ENCODE peak calls at places on chromosomes 6 and 20, in ten cellular contexts. One of them, this sample, is unnamed.

GRCh38 chr6:7238900-7239589 is 74.0 kb downstream of the SSR1 start:
- DNase-seq in fibroblast of the conjunctiva: peak
- DNase-seq in left cardiac atrium: peak
- DNase-seq in spleen: peak
- DNase-seq in upper lobe of right lung: peak
- DNase-seq in activated T-helper 2 cell treated with anti-CD3 and anti-CD28 coated beads, Interferon-gamma antibody, Interleukin-2, Interleukin-4, amounts not matched to agents 10 μg/mL and 5 μg/mL and 100 μg/mL, durations not matched to agents 14 hours and 24 hours and 36 hours: peak
- DNase-seq in H7: peak
- DNase-seq in central memory CD4-positive, alpha-beta T cell: peak
- DNase-seq in stomach: peak
- DNase-seq in activated CD8-positive, alpha-beta memory T cell treated with anti-CD3 and anti-CD28 coated beads for 24 hours: peak
- DNase-seq in this sample: peak

GRCh38 chr6:147251072-147251471 is 46.9 kb downstream of the STXBP5 start:
- DNase-seq in left cardiac atrium: no peak
- DNase-seq in central memory CD4-positive, alpha-beta T cell: no peak
- DNase-seq in H7: no peak
- DNase-seq in activated T-helper 2 cell treated with anti-CD3 and anti-CD28 coated beads, Interferon-gamma antibody, Interleukin-2, Interleukin-4, amounts not matched to agents 10 μg/mL and 5 μg/mL and 100 μg/mL, durations not matched to agents 14 hours and 24 hours and 36 hours: no peak
- DNase-seq in stomach: no peak
- DNase-seq in activated CD8-positive, alpha-beta memory T cell treated with anti-CD3 and anti-CD28 coated beads for 24 hours: no peak
- DNase-seq in upper lobe of right lung: no peak
- DNase-seq in spleen: no peak
- DNase-seq in fibroblast of the conjunctiva: no peak
- DNase-seq in this sample: no peak

GRCh38 chr6:36139431-36139830 is 9.1 kb downstream of the MAPK13 start:
- DNase-seq in activated CD8-positive, alpha-beta memory T cell treated with anti-CD3 and anti-CD28 coated beads for 24 hours: no peak
- DNase-seq in upper lobe of right lung: no peak
- DNase-seq in activated T-helper 2 cell treated with anti-CD3 and anti-CD28 coated beads, Interferon-gamma antibody, Interleukin-2, Interleukin-4, amounts not matched to agents 10 μg/mL and 5 μg/mL and 100 μg/mL, durations not matched to agents 14 hours and 24 hours and 36 hours: no peak
- DNase-seq in stomach: no peak
- DNase-seq in left cardiac atrium: no peak
- DNase-seq in central memory CD4-positive, alpha-beta T cell: no peak
- DNase-seq in spleen: no peak
- DNase-seq in H7: peak
- DNase-seq in fibroblast of the conjunctiva: no peak
- DNase-seq in this sample: no peak

GRCh38 chr20:20215976-20216727 is 151.8 kb upstream of the INSM1 start:
- DNase-seq in activated CD8-positive, alpha-beta memory T cell treated with anti-CD3 and anti-CD28 coated beads for 24 hours: no peak
- DNase-seq in central memory CD4-positive, alpha-beta T cell: no peak
- DNase-seq in left cardiac atrium: peak
- DNase-seq in upper lobe of right lung: no peak
- DNase-seq in spleen: no peak
- DNase-seq in activated T-helper 2 cell treated with anti-CD3 and anti-CD28 coated beads, Interferon-gamma antibody, Interleukin-2, Interleukin-4, amounts not matched to agents 10 μg/mL and 5 μg/mL and 100 μg/mL, durations not matched to agents 14 hours and 24 hours and 36 hours: no peak
- DNase-seq in fibroblast of the conjunctiva: no peak
- DNase-seq in stomach: no peak
- DNase-seq in H7: no peak
- DNase-seq in this sample: no peak

GRCh38 chr6:73200735-73201134 is 24.6 kb downstream of the KHDC1L start:
- DNase-seq in stomach: no peak
- DNase-seq in spleen: no peak
- DNase-seq in H7: no peak
- DNase-seq in left cardiac atrium: no peak
- DNase-seq in upper lobe of right lung: no peak
- DNase-seq in central memory CD4-positive, alpha-beta T cell: no peak
- DNase-seq in activated CD8-positive, alpha-beta memory T cell treated with anti-CD3 and anti-CD28 coated beads for 24 hours: no peak
- DNase-seq in activated T-helper 2 cell treated with anti-CD3 and anti-CD28 coated beads, Interferon-gamma antibody, Interleukin-2, Interleukin-4, amounts not matched to agents 10 μg/mL and 5 μg/mL and 100 μg/mL, durations not matched to agents 14 hours and 24 hours and 36 hours: no peak
- DNase-seq in fibroblast of the conjunctiva: no peak
- DNase-seq in this sample: no peak

GRCh38 chr20:63738687-63739128 is 868 bp upstream of the SLC2A4RG start:
- DNase-seq in stomach: peak
- DNase-seq in spleen: peak
- DNase-seq in activated CD8-positive, alpha-beta memory T cell treated with anti-CD3 and anti-CD28 coated beads for 24 hours: no peak
- DNase-seq in upper lobe of right lung: peak
- DNase-seq in activated T-helper 2 cell treated with anti-CD3 and anti-CD28 coated beads, Interferon-gamma antibody, Interleukin-2, Interleukin-4, amounts not matched to agents 10 μg/mL and 5 μg/mL and 100 μg/mL, durations not matched to agents 14 hours and 24 hours and 36 hours: no peak
- DNase-seq in H7: no peak
- DNase-seq in central memory CD4-positive, alpha-beta T cell: peak
- DNase-seq in fibroblast of the conjunctiva: no peak
- DNase-seq in left cardiac atrium: peak
- DNase-seq in this sample: no peak

GRCh38 chr6:80607814-80608391 is 501.4 kb downstream of the BCKDHB start:
- DNase-seq in activated T-helper 2 cell treated with anti-CD3 and anti-CD28 coated beads, Interferon-gamma antibody, Interleukin-2, Interleukin-4, amounts not matched to agents 10 μg/mL and 5 μg/mL and 100 μg/mL, durations not matched to agents 14 hours and 24 hours and 36 hours: no peak
- DNase-seq in stomach: no peak
- DNase-seq in upper lobe of right lung: no peak
- DNase-seq in H7: peak
- DNase-seq in spleen: no peak
- DNase-seq in fibroblast of the conjunctiva: peak
- DNase-seq in activated CD8-positive, alpha-beta memory T cell treated with anti-CD3 and anti-CD28 coated beads for 24 hours: no peak
- DNase-seq in central memory CD4-positive, alpha-beta T cell: no peak
- DNase-seq in left cardiac atrium: no peak
- DNase-seq in this sample: no peak

GRCh38 chr6:130620338-130620781 is 206.8 kb upstream of the SMLR1 start:
- DNase-seq in central memory CD4-positive, alpha-beta T cell: no peak
- DNase-seq in fibroblast of the conjunctiva: no peak
- DNase-seq in upper lobe of right lung: no peak
- DNase-seq in stomach: no peak
- DNase-seq in spleen: no peak
- DNase-seq in activated T-helper 2 cell treated with anti-CD3 and anti-CD28 coated beads, Interferon-gamma antibody, Interleukin-2, Interleukin-4, amounts not matched to agents 10 μg/mL and 5 μg/mL and 100 μg/mL, durations not matched to agents 14 hours and 24 hours and 36 hours: no peak
- DNase-seq in H7: no peak
- DNase-seq in activated CD8-positive, alpha-beta memory T cell treated with anti-CD3 and anti-CD28 coated beads for 24 hours: no peak
- DNase-seq in left cardiac atrium: no peak
- DNase-seq in this sample: no peak

GRCh38 chr6:41586564-41586963 is 40.4 kb downstream of the FOXP4 start:
- DNase-seq in stomach: no peak
- DNase-seq in upper lobe of right lung: no peak
- DNase-seq in fibroblast of the conjunctiva: no peak
- DNase-seq in central memory CD4-positive, alpha-beta T cell: no peak
- DNase-seq in activated CD8-positive, alpha-beta memory T cell treated with anti-CD3 and anti-CD28 coated beads for 24 hours: no peak
- DNase-seq in activated T-helper 2 cell treated with anti-CD3 and anti-CD28 coated beads, Interferon-gamma antibody, Interleukin-2, Interleukin-4, amounts not matched to agents 10 μg/mL and 5 μg/mL and 100 μg/mL, durations not matched to agents 14 hours and 24 hours and 36 hours: no peak
- DNase-seq in left cardiac atrium: no peak
- DNase-seq in spleen: no peak
- DNase-seq in H7: no peak
- DNase-seq in this sample: no peak

GRCh38 chr20:14963262-14963663 is 625.9 kb upstream of the FLRT3 start:
- DNase-seq in activated T-helper 2 cell treated with anti-CD3 and anti-CD28 coated beads, Interferon-gamma antibody, Interleukin-2, Interleukin-4, amounts not matched to agents 10 μg/mL and 5 μg/mL and 100 μg/mL, durations not matched to agents 14 hours and 24 hours and 36 hours: no peak
- DNase-seq in left cardiac atrium: no peak
- DNase-seq in spleen: no peak
- DNase-seq in upper lobe of right lung: no peak
- DNase-seq in central memory CD4-positive, alpha-beta T cell: no peak
- DNase-seq in fibroblast of the conjunctiva: no peak
- DNase-seq in activated CD8-positive, alpha-beta memory T cell treated with anti-CD3 and anti-CD28 coated beads for 24 hours: no peak
- DNase-seq in H7: no peak
- DNase-seq in stomach: no peak
- DNase-seq in this sample: no peak

GRCh38 chr6:6515691-6516607 is 72.6 kb upstream of the LY86 start:
- DNase-seq in spleen: no peak
- DNase-seq in activated T-helper 2 cell treated with anti-CD3 and anti-CD28 coated beads, Interferon-gamma antibody, Interleukin-2, Interleukin-4, amounts not matched to agents 10 μg/mL and 5 μg/mL and 100 μg/mL, durations not matched to agents 14 hours and 24 hours and 36 hours: peak
- DNase-seq in fibroblast of the conjunctiva: no peak
- DNase-seq in central memory CD4-positive, alpha-beta T cell: peak
- DNase-seq in activated CD8-positive, alpha-beta memory T cell treated with anti-CD3 and anti-CD28 coated beads for 24 hours: peak
- DNase-seq in H7: no peak
- DNase-seq in upper lobe of right lung: no peak
- DNase-seq in stomach: no peak
- DNase-seq in left cardiac atrium: no peak
- DNase-seq in this sample: peak

GRCh38 chr6:88910922-88911778 is 52.3 kb downstream of the RNGTT start:
- DNase-seq in upper lobe of right lung: no peak
- DNase-seq in central memory CD4-positive, alpha-beta T cell: no peak
- DNase-seq in spleen: no peak
- DNase-seq in left cardiac atrium: no peak
- DNase-seq in activated T-helper 2 cell treated with anti-CD3 and anti-CD28 coated beads, Interferon-gamma antibody, Interleukin-2, Interleukin-4, amounts not matched to agents 10 μg/mL and 5 μg/mL and 100 μg/mL, durations not matched to agents 14 hours and 24 hours and 36 hours: no peak
- DNase-seq in activated CD8-positive, alpha-beta memory T cell treated with anti-CD3 and anti-CD28 coated beads for 24 hours: no peak
- DNase-seq in fibroblast of the conjunctiva: no peak
- DNase-seq in stomach: no peak
- DNase-seq in H7: no peak
- DNase-seq in this sample: no peak

GRCh38 chr20:11982958-11983470 is 65.3 kb downstream of the BTBD3 start:
- DNase-seq in central memory CD4-positive, alpha-beta T cell: no peak
- DNase-seq in fibroblast of the conjunctiva: no peak
- DNase-seq in upper lobe of right lung: no peak
- DNase-seq in activated T-helper 2 cell treated with anti-CD3 and anti-CD28 coated beads, Interferon-gamma antibody, Interleukin-2, Interleukin-4, amounts not matched to agents 10 μg/mL and 5 μg/mL and 100 μg/mL, durations not matched to agents 14 hours and 24 hours and 36 hours: no peak
- DNase-seq in activated CD8-positive, alpha-beta memory T cell treated with anti-CD3 and anti-CD28 coated beads for 24 hours: no peak
- DNase-seq in left cardiac atrium: no peak
- DNase-seq in H7: no peak
- DNase-seq in spleen: no peak
- DNase-seq in stomach: no peak
- DNase-seq in this sample: no peak

GRCh38 chr6:52550014-52550575 is 26.8 kb downstream of the TRAM2 start:
- DNase-seq in stomach: no peak
- DNase-seq in activated CD8-positive, alpha-beta memory T cell treated with anti-CD3 and anti-CD28 coated beads for 24 hours: no peak
- DNase-seq in activated T-helper 2 cell treated with anti-CD3 and anti-CD28 coated beads, Interferon-gamma antibody, Interleukin-2, Interleukin-4, amounts not matched to agents 10 μg/mL and 5 μg/mL and 100 μg/mL, durations not matched to agents 14 hours and 24 hours and 36 hours: no peak
- DNase-seq in spleen: no peak
- DNase-seq in left cardiac atrium: no peak
- DNase-seq in fibroblast of the conjunctiva: no peak
- DNase-seq in upper lobe of right lung: no peak
- DNase-seq in central memory CD4-positive, alpha-beta T cell: no peak
- DNase-seq in H7: no peak
- DNase-seq in this sample: no peak

GRCh38 chr20:62480318-62480717 is 4.5 kb upstream of the GATA5 start:
- DNase-seq in stomach: no peak
- DNase-seq in upper lobe of right lung: no peak
- DNase-seq in spleen: no peak
- DNase-seq in activated CD8-positive, alpha-beta memory T cell treated with anti-CD3 and anti-CD28 coated beads for 24 hours: no peak
- DNase-seq in left cardiac atrium: peak
- DNase-seq in H7: no peak
- DNase-seq in central memory CD4-positive, alpha-beta T cell: no peak
- DNase-seq in fibroblast of the conjunctiva: no peak
- DNase-seq in activated T-helper 2 cell treated with anti-CD3 and anti-CD28 coated beads, Interferon-gamma antibody, Interleukin-2, Interleukin-4, amounts not matched to agents 10 μg/mL and 5 μg/mL and 100 μg/mL, durations not matched to agents 14 hours and 24 hours and 36 hours: no peak
- DNase-seq in this sample: no peak

GRCh38 chr6:38065734-38066133 is 246.2 kb downstream of the ZFAND3 start:
- DNase-seq in stomach: no peak
- DNase-seq in spleen: no peak
- DNase-seq in central memory CD4-positive, alpha-beta T cell: no peak
- DNase-seq in fibroblast of the conjunctiva: no peak
- DNase-seq in activated T-helper 2 cell treated with anti-CD3 and anti-CD28 coated beads, Interferon-gamma antibody, Interleukin-2, Interleukin-4, amounts not matched to agents 10 μg/mL and 5 μg/mL and 100 μg/mL, durations not matched to agents 14 hours and 24 hours and 36 hours: no peak
- DNase-seq in left cardiac atrium: no peak
- DNase-seq in H7: no peak
- DNase-seq in activated CD8-positive, alpha-beta memory T cell treated with anti-CD3 and anti-CD28 coated beads for 24 hours: no peak
- DNase-seq in upper lobe of right lung: no peak
- DNase-seq in this sample: no peak

GRCh38 chr20:37526839-37527637 is 638 bp downstream of the BLCAP start:
- DNase-seq in left cardiac atrium: no peak
- DNase-seq in H7: peak
- DNase-seq in fibroblast of the conjunctiva: no peak
- DNase-seq in stomach: peak
- DNase-seq in central memory CD4-positive, alpha-beta T cell: no peak
- DNase-seq in activated CD8-positive, alpha-beta memory T cell treated with anti-CD3 and anti-CD28 coated beads for 24 hours: peak
- DNase-seq in upper lobe of right lung: peak
- DNase-seq in activated T-helper 2 cell treated with anti-CD3 and anti-CD28 coated beads, Interferon-gamma antibody, Interleukin-2, Interleukin-4, amounts not matched to agents 10 μg/mL and 5 μg/mL and 100 μg/mL, durations not matched to agents 14 hours and 24 hours and 36 hours: no peak
- DNase-seq in spleen: peak
- DNase-seq in this sample: no peak

GRCh38 chr6:84457276-84457675 is 229.8 kb upstream of the CEP162 start:
- DNase-seq in stomach: no peak
- DNase-seq in left cardiac atrium: no peak
- DNase-seq in activated T-helper 2 cell treated with anti-CD3 and anti-CD28 coated beads, Interferon-gamma antibody, Interleukin-2, Interleukin-4, amounts not matched to agents 10 μg/mL and 5 μg/mL and 100 μg/mL, durations not matched to agents 14 hours and 24 hours and 36 hours: no peak
- DNase-seq in spleen: no peak
- DNase-seq in central memory CD4-positive, alpha-beta T cell: no peak
- DNase-seq in fibroblast of the conjunctiva: no peak
- DNase-seq in activated CD8-positive, alpha-beta memory T cell treated with anti-CD3 and anti-CD28 coated beads for 24 hours: no peak
- DNase-seq in upper lobe of right lung: no peak
- DNase-seq in H7: no peak
- DNase-seq in this sample: no peak

GRCh38 chr6:143745160-143746133 is 67.7 kb downstream of the PHACTR2 start:
- DNase-seq in fibroblast of the conjunctiva: no peak
- DNase-seq in upper lobe of right lung: peak
- DNase-seq in left cardiac atrium: no peak
- DNase-seq in activated T-helper 2 cell treated with anti-CD3 and anti-CD28 coated beads, Interferon-gamma antibody, Interleukin-2, Interleukin-4, amounts not matched to agents 10 μg/mL and 5 μg/mL and 100 μg/mL, durations not matched to agents 14 hours and 24 hours and 36 hours: no peak
- DNase-seq in activated CD8-positive, alpha-beta memory T cell treated with anti-CD3 and anti-CD28 coated beads for 24 hours: no peak
- DNase-seq in H7: no peak
- DNase-seq in stomach: peak
- DNase-seq in central memory CD4-positive, alpha-beta T cell: no peak
- DNase-seq in spleen: no peak
- DNase-seq in this sample: peak

GRCh38 chr20:4926531-4927156 is 74.7 kb downstream of the SLC23A2 start:
- DNase-seq in stomach: no peak
- DNase-seq in left cardiac atrium: no peak
- DNase-seq in H7: no peak
- DNase-seq in upper lobe of right lung: no peak
- DNase-seq in central memory CD4-positive, alpha-beta T cell: no peak
- DNase-seq in activated CD8-positive, alpha-beta memory T cell treated with anti-CD3 and anti-CD28 coated beads for 24 hours: no peak
- DNase-seq in activated T-helper 2 cell treated with anti-CD3 and anti-CD28 coated beads, Interferon-gamma antibody, Interleukin-2, Interleukin-4, amounts not matched to agents 10 μg/mL and 5 μg/mL and 100 μg/mL, durations not matched to agents 14 hours and 24 hours and 36 hours: no peak
- DNase-seq in fibroblast of the conjunctiva: no peak
- DNase-seq in spleen: no peak
- DNase-seq in this sample: no peak

GRCh38 chr6:69294407-69294806 is 502.4 kb downstream of the LMBRD1 start:
- DNase-seq in upper lobe of right lung: no peak
- DNase-seq in fibroblast of the conjunctiva: no peak
- DNase-seq in stomach: no peak
- DNase-seq in H7: no peak
- DNase-seq in spleen: no peak
- DNase-seq in central memory CD4-positive, alpha-beta T cell: no peak
- DNase-seq in left cardiac atrium: no peak
- DNase-seq in activated T-helper 2 cell treated with anti-CD3 and anti-CD28 coated beads, Interferon-gamma antibody, Interleukin-2, Interleukin-4, amounts not matched to agents 10 μg/mL and 5 μg/mL and 100 μg/mL, durations not matched to agents 14 hours and 24 hours and 36 hours: no peak
- DNase-seq in activated CD8-positive, alpha-beta memory T cell treated with anti-CD3 and anti-CD28 coated beads for 24 hours: no peak
- DNase-seq in this sample: no peak

GRCh38 chr6:133300896-133301295 is 59.7 kb downstream of the EYA4 start:
- DNase-seq in activated T-helper 2 cell treated with anti-CD3 and anti-CD28 coated beads, Interferon-gamma antibody, Interleukin-2, Interleukin-4, amounts not matched to agents 10 μg/mL and 5 μg/mL and 100 μg/mL, durations not matched to agents 14 hours and 24 hours and 36 hours: no peak
- DNase-seq in activated CD8-positive, alpha-beta memory T cell treated with anti-CD3 and anti-CD28 coated beads for 24 hours: no peak
- DNase-seq in fibroblast of the conjunctiva: no peak
- DNase-seq in spleen: no peak
- DNase-seq in central memory CD4-positive, alpha-beta T cell: no peak
- DNase-seq in left cardiac atrium: no peak
- DNase-seq in H7: no peak
- DNase-seq in stomach: no peak
- DNase-seq in upper lobe of right lung: no peak
- DNase-seq in this sample: no peak

GRCh38 chr6:45661667-45662066 is 283.9 kb upstream of the SUPT3H start:
- DNase-seq in H7: no peak
- DNase-seq in spleen: no peak
- DNase-seq in left cardiac atrium: no peak
- DNase-seq in central memory CD4-positive, alpha-beta T cell: no peak
- DNase-seq in fibroblast of the conjunctiva: no peak
- DNase-seq in stomach: no peak
- DNase-seq in activated T-helper 2 cell treated with anti-CD3 and anti-CD28 coated beads, Interferon-gamma antibody, Interleukin-2, Interleukin-4, amounts not matched to agents 10 μg/mL and 5 μg/mL and 100 μg/mL, durations not matched to agents 14 hours and 24 hours and 36 hours: no peak
- DNase-seq in upper lobe of right lung: no peak
- DNase-seq in activated CD8-positive, alpha-beta memory T cell treated with anti-CD3 and anti-CD28 coated beads for 24 hours: no peak
- DNase-seq in this sample: no peak

GRCh38 chr6:133955136-133955576 is 2.1 kb downstream of the TBPL1 start:
- DNase-seq in left cardiac atrium: no peak
- DNase-seq in stomach: no peak
- DNase-seq in spleen: no peak
- DNase-seq in upper lobe of right lung: no peak
- DNase-seq in activated T-helper 2 cell treated with anti-CD3 and anti-CD28 coated beads, Interferon-gamma antibody, Interleukin-2, Interleukin-4, amounts not matched to agents 10 μg/mL and 5 μg/mL and 100 μg/mL, durations not matched to agents 14 hours and 24 hours and 36 hours: no peak
- DNase-seq in H7: no peak
- DNase-seq in fibroblast of the conjunctiva: no peak
- DNase-seq in central memory CD4-positive, alpha-beta T cell: no peak
- DNase-seq in activated CD8-positive, alpha-beta memory T cell treated with anti-CD3 and anti-CD28 coated beads for 24 hours: no peak
- DNase-seq in this sample: no peak

GRCh38 chr20:40532103-40532502 is 156.9 kb downstream of the MAFB start:
- DNase-seq in spleen: no peak
- DNase-seq in stomach: no peak
- DNase-seq in upper lobe of right lung: no peak
- DNase-seq in H7: peak
- DNase-seq in fibroblast of the conjunctiva: no peak
- DNase-seq in activated CD8-positive, alpha-beta memory T cell treated with anti-CD3 and anti-CD28 coated beads for 24 hours: no peak
- DNase-seq in central memory CD4-positive, alpha-beta T cell: no peak
- DNase-seq in activated T-helper 2 cell treated with anti-CD3 and anti-CD28 coated beads, Interferon-gamma antibody, Interleukin-2, Interleukin-4, amounts not matched to agents 10 μg/mL and 5 μg/mL and 100 μg/mL, durations not matched to agents 14 hours and 24 hours and 36 hours: no peak
- DNase-seq in left cardiac atrium: no peak
- DNase-seq in this sample: peak

GRCh38 chr6:37691904-37692806 is 5.5 kb downstream of the MDGA1 start:
- DNase-seq in activated T-helper 2 cell treated with anti-CD3 and anti-CD28 coated beads, Interferon-gamma antibody, Interleukin-2, Interleukin-4, amounts not matched to agents 10 μg/mL and 5 μg/mL and 100 μg/mL, durations not matched to agents 14 hours and 24 hours and 36 hours: peak
- DNase-seq in upper lobe of right lung: peak
- DNase-seq in fibroblast of the conjunctiva: no peak
- DNase-seq in H7: peak
- DNase-seq in left cardiac atrium: peak
- DNase-seq in stomach: peak
- DNase-seq in spleen: peak
- DNase-seq in activated CD8-positive, alpha-beta memory T cell treated with anti-CD3 and anti-CD28 coated beads for 24 hours: peak
- DNase-seq in central memory CD4-positive, alpha-beta T cell: peak
- DNase-seq in this sample: peak

This sample was measured in Jurkat, Clone E6-1.